ENCODE peak calls at places on chromosomes 6 and 20, in six cellular contexts. V is NCI-H1436 treated with DMSO at 0.1 percent for 48 hours; U is stimulated activated CD8-positive, alpha-beta memory T cell treated with anti-CD3 and anti-CD28 coated beads, Interleukin-4, amount 100 ng/mL, for 1 hour; M is CD4-positive, CD25-positive, alpha-beta regulatory T cell; G is CD8-positive, alpha-beta memory T cell; I is GDM1. C is an unnamed sample.

GRCh38 chr20:19205999-19206398 is 6.4 kb upstream of the SLC24A3 start:
- DNase-seq in V (no peak), U (peak; percentile 33), M (peak; percentile 49), G (peak; percentile 32), I (peak; percentile 48), C (peak; percentile 65)

GRCh38 chr6:131061041-131061770 is 1.8 kb downstream of the EPB41L2 start:
- DNase-seq in V (no peak), U (no peak), M (peak; percentile 9), G (no peak), I (no peak), C (no peak)

GRCh38 chr6:3749991-3750323 is 1.6 kb downstream of the PXDC1 start:
- DNase-seq in V (no peak), U (no peak), M (no peak), G (no peak), I (no peak), C (no peak)

GRCh38 chr6:31882344-31882743 is 3.5 kb upstream of the SLC44A4 start:
- DNase-seq in V (no peak), U (no peak), M (no peak), G (no peak), I (no peak), C (no peak)

GRCh38 chr20:61445138-61445537 is 193.1 kb downstream of the CDH4 start:
- DNase-seq in V (no peak), U (no peak), M (no peak), G (no peak), I (no peak), C (no peak)

GRCh38 chr6:137112067-137112355 is 61.4 kb downstream of the IL22RA2 start:
- DNase-seq in V (no peak), U (no peak), M (no peak), G (no peak), I (no peak), C (no peak)

GRCh38 chr6:30744054-30744805 is at the start of gene IER3:
- DNase-seq in V (no peak), U (peak; percentile 51), M (peak; percentile 68), G (peak; percentile 69), I (peak; percentile 40), C (peak; percentile 78)

GRCh38 chr6:122996797-122997520 is 924 bp downstream of the CLVS2 start:
- DNase-seq in V (no peak), U (no peak), M (no peak), G (no peak), I (no peak), C (no peak)

GRCh38 chr20:11867286-11867921 is 50.3 kb upstream of the BTBD3 start:
- DNase-seq in V (no peak), U (no peak), M (no peak), G (no peak), I (no peak), C (no peak)

GRCh38 chr6:157145656-157146285 is 177.5 kb downstream of the TMEM242 start:
- DNase-seq in V (no peak), U (no peak), M (no peak), G (no peak), I (no peak), C (no peak)

GRCh38 chr6:147117580-147117979 is 86.6 kb upstream of the STXBP5 start:
- DNase-seq in V (no peak), U (no peak), M (no peak), G (no peak), I (no peak), C (no peak)

GRCh38 chr20:24862606-24863005 is 86.5 kb upstream of the CST7 start:
- DNase-seq in V (no peak), U (no peak), M (no peak), G (no peak), I (no peak), C (no peak)

GRCh38 chr6:155366325-155366724 is 52.0 kb upstream of the TFB1M start:
- DNase-seq in V (no peak), U (no peak), M (no peak), G (no peak), I (no peak), C (no peak)

GRCh38 chr20:24693466-24694156 is 224.2 kb downstream of the SYNDIG1 start:
- DNase-seq in V (no peak), U (no peak), M (no peak), G (no peak), I (no peak), C (no peak)

GRCh38 chr6:70281923-70282902 is 20.7 kb downstream of the COL9A1 start:
- DNase-seq in V (no peak), U (no peak), M (no peak), G (no peak), I (no peak), C (no peak)

GRCh38 chr20:24503352-24503931 is 34.0 kb downstream of the SYNDIG1 start:
- DNase-seq in V (no peak), U (no peak), M (no peak), G (no peak), I (no peak), C (no peak)

GRCh38 chr6:33894438-33894837 is 90.6 kb upstream of the MLN start:
- DNase-seq in V (no peak), U (no peak), M (no peak), G (no peak), I (no peak), C (no peak)

GRCh38 chr20:44211177-44212039 is 837 bp upstream of the OSER1 start:
- DNase-seq in V (no peak), U (no peak), M (peak; percentile 20), G (no peak), I (no peak), C (no peak)

GRCh38 chr20:10644458-10645204 is 29.2 kb downstream of the JAG1 start:
- DNase-seq in V (no peak), U (no peak), M (no peak), G (no peak), I (no peak), C (no peak)

GRCh38 chr6:118325220-118325860 is 222.8 kb upstream of the PLN start:
- DNase-seq in V (no peak), U (no peak), M (no peak), G (no peak), I (no peak), C (no peak)

GRCh38 chr6:52550014-52550575 is 26.8 kb downstream of the TRAM2 start:
- DNase-seq in V (no peak), U (no peak), M (no peak), G (no peak), I (no peak), C (no peak)

GRCh38 chr6:30556964-30557682 is at the start of gene PRR3:
- DNase-seq in V (peak; percentile 54), U (no peak), M (peak; percentile 89), G (no peak), I (peak; percentile 79), C (peak; percentile 56)

GRCh38 chr6:159378361-159378760 is 209.2 kb downstream of the FNDC1 start:
- DNase-seq in V (no peak), U (no peak), M (no peak), G (no peak), I (no peak), C (no peak)

GRCh38 chr20:47502271-47502730 is 614 bp downstream of the NCOA3 start:
- DNase-seq in V (no peak), U (no peak), M (no peak), G (no peak), I (no peak), C (no peak)

GRCh38 chr6:156313037-156313436 is 464.1 kb upstream of the ARID1B start:
- DNase-seq in V (no peak), U (no peak), M (no peak), G (no peak), I (no peak), C (no peak)

GRCh38 chr20:25750765-25751696 is 54.4 kb upstream of the ZNF337 start:
- DNase-seq in V (no peak), U (peak; percentile 20), M (peak; percentile 56), G (peak; percentile 56), I (no peak), C (peak; percentile 66)

C was measured in B cell.